ENCODE peak calls at places on chromosome 14, in eight cellular contexts. I, U, Y, M, Z, E, K and J are unnamed samples.
A peak's percentile ranks its signal among the peaks of the same experiment; 100 is the strongest.

GRCh38 chr14:35883677-35884293 is 57.6 kb downstream of the BRMS1L start:
- DNase-seq in I (no peak), U (no peak), Y (peak; percentile 18), M (no peak), Z (peak; percentile 18), E (no peak), K (no peak), J (no peak)

GRCh38 chr14:85090681-85091080 is 439.3 kb upstream of the FLRT2 start:
- DNase-seq in I (no peak), U (no peak), Y (no peak), M (no peak), Z (peak; percentile 1), E (no peak), K (no peak), J (no peak)

GRCh38 chr14:75090353-75090752 is 20.9 kb downstream of the ZC2HC1C start:
- DNase-seq in I (no peak), U (no peak), Y (no peak), M (no peak), Z (peak; percentile 66), E (no peak), K (no peak), J (no peak)

GRCh38 chr14:72075649-72076334 is 143.6 kb downstream of the RGS6 start:
- DNase-seq in I (no peak), U (no peak), Y (no peak), M (no peak), Z (no peak), E (no peak), K (no peak), J (no peak)

GRCh38 chr14:38210168-38210567 is 2.5 kb downstream of the SSTR1 start:
- DNase-seq in I (no peak), U (no peak), Y (no peak), M (no peak), Z (peak; percentile 86), E (no peak), K (no peak), J (no peak)

GRCh38 chr14:26252176-26252575 is 345.7 kb downstream of the NOVA1 start:
- DNase-seq in I (no peak), U (no peak), Y (no peak), M (no peak), Z (no peak), E (no peak), K (no peak), J (no peak)

GRCh38 chr14:60331201-60332045 is 82.4 kb downstream of the PPM1A start:
- DNase-seq in I (no peak), U (no peak), Y (peak; percentile 51), M (no peak), Z (peak; percentile 37), E (no peak), K (peak; percentile 74), J (peak; percentile 62)

GRCh38 chr14:41607119-41607785 is 576 bp downstream of the LRFN5 start:
- DNase-seq in I (no peak), U (no peak), Y (no peak), M (no peak), Z (no peak), E (no peak), K (no peak), J (no peak)

GRCh38 chr14:76574416-76574815 is 186.9 kb upstream of the VASH1 start:
- DNase-seq in I (no peak), U (no peak), Y (no peak), M (no peak), Z (no peak), E (no peak), K (no peak), J (no peak)

GRCh38 chr14:101480747-101481530 is 80.4 kb upstream of the DIO3 start:
- DNase-seq in I (no peak), U (peak; percentile 7), Y (no peak), M (no peak), Z (peak; percentile 82), E (peak; percentile 44), K (no peak), J (peak; percentile 2)

GRCh38 chr14:92647499-92648279 is 100.7 kb downstream of the LGMN start:
- DNase-seq in I (no peak), U (no peak), Y (no peak), M (no peak), Z (peak; percentile 59), E (no peak), K (no peak), J (no peak)

GRCh38 chr14:104359969-104360442 is 219.6 kb upstream of the C14orf180 start:
- DNase-seq in I (no peak), U (peak; percentile 10), Y (no peak), M (no peak), Z (no peak), E (no peak), K (no peak), J (no peak)

GRCh38 chr14:24607081-24607480 is 2.4 kb downstream of the GZMH start:
- DNase-seq in I (no peak), U (no peak), Y (no peak), M (no peak), Z (no peak), E (no peak), K (no peak), J (no peak)

GRCh38 chr14:90630407-90630806 is 185.8 kb downstream of the TTC7B start:
- DNase-seq in I (no peak), U (no peak), Y (no peak), M (no peak), Z (no peak), E (no peak), K (no peak), J (no peak)

GRCh38 chr14:77615231-77616132 is 955 bp downstream of the SPTLC2 start:
- DNase-seq in I (no peak), U (no peak), Y (no peak), M (no peak), Z (peak; percentile 56), E (no peak), K (no peak), J (peak; percentile 20)

GRCh38 chr14:30874120-30874998 is at the start of gene COCH:
- DNase-seq in I (no peak), U (peak; percentile 29), Y (no peak), M (no peak), Z (no peak), E (no peak), K (peak; percentile 47), J (peak; percentile 18)

GRCh38 chr14:84129028-84129427 is 1400.9 kb upstream of the FLRT2 start:
- DNase-seq in I (no peak), U (no peak), Y (no peak), M (no peak), Z (no peak), E (no peak), K (no peak), J (no peak)

GRCh38 chr14:78985668-78986073 is 815.5 kb downstream of the NRXN3 start:
- DNase-seq in I (peak; percentile 1), U (no peak), Y (peak; percentile 31), M (no peak), Z (no peak), E (no peak), K (no peak), J (no peak)

GRCh38 chr14:39488600-39488999 is 56.4 kb upstream of the FBXO33 start:
- DNase-seq in I (no peak), U (no peak), Y (peak; percentile 17), M (no peak), Z (peak; percentile 12), E (no peak), K (no peak), J (no peak)

DNA sequence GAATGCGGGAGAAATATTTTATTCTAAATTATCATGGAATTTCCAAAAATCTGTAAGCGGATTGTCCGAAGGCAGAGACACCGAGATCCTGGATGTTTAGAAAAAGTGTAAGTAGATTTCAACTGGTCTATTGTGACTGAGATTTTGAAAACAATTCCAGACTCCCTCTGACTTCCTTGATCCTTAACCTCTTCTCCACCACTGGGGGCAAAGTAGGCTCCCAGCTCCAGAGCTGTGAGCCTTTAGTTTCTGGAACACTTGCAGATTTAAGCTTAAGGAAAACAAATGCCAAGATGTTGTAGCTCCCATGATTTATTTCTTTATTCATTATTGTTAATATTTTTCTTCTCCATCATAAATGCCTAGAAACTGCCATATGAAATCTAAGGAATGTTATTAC is 1320.5 kb upstream of the SEL1L start:
- DNase-seq in I (no peak), U (no peak), Y (no peak), M (no peak), Z (no peak), E (no peak), K (no peak), J (no peak)
- TF ChIP-seq CTCF in I (no peak), U (no peak), Y (no peak), M (no peak), Z (no peak), E (no peak), K (no peak), J (no peak)

GRCh38 chr14:54502602-54503001 is 7.1 kb upstream of the CGRRF1 start:
- DNase-seq in I (no peak), U (no peak), Y (no peak), M (no peak), Z (peak; percentile 21), E (no peak), K (no peak), J (no peak)

GRCh38 chr14:54501423-54501822 is 8.3 kb upstream of the CGRRF1 start:
- DNase-seq in I (no peak), U (no peak), Y (no peak), M (no peak), Z (no peak), E (no peak), K (no peak), J (no peak)

GRCh38 chr14:54498579-54498978 is 9.8 kb upstream of the GMFB start:
- DNase-seq in I (no peak), U (no peak), Y (no peak), M (no peak), Z (no peak), E (no peak), K (no peak), J (no peak)

GRCh38 chr14:54500744-54501143 is 9.0 kb upstream of the CGRRF1 start:
- DNase-seq in I (no peak), U (no peak), Y (no peak), M (no peak), Z (no peak), E (no peak), K (no peak), J (no peak)

GRCh38 chr14:54503476-54503875 is 6.2 kb upstream of the CGRRF1 start:
- DNase-seq in I (no peak), U (no peak), Y (peak; percentile 46), M (no peak), Z (peak; percentile 47), E (no peak), K (no peak), J (no peak)
- TF ChIP-seq CTCF in I (peak; percentile 52), U (no peak), Y (peak; percentile 63), M (peak; percentile 62), Z (peak; percentile 52), E (peak; percentile 43), K (no peak), J (no peak)

GRCh38 chr14:74048291-74048690 is 29.1 kb downstream of the BBOF1 start:
- DNase-seq in I (no peak), U (no peak), Y (no peak), M (no peak), Z (peak; percentile 53), E (no peak), K (no peak), J (no peak)
- TF ChIP-seq CTCF in I (no peak), U (no peak), Y (peak; percentile 41), M (no peak), Z (peak; percentile 9), E (no peak), K (no peak), J (no peak)

DNA sequence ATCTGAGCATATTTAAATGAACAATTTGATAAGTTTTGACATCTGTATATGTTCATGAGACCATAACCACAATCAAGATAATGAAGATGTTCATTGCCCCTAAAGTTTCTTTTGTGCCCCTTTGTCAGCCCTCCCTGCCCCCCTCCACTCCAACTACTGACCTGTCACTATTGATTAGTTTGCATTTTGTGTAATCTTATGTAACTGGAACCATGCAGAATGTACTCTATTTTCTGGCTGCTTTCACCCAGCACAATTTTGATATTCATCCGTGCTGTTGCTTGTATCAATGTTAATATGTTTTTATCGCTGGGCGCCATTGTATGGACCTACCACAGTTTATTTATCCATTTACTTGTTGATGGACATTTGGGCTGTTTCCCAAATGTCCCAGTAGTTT is 38.7 kb downstream of the EML1 start:
- DNase-seq in I (no peak), U (no peak), Y (no peak), M (no peak), Z (no peak), E (no peak), K (no peak), J (no peak)
- TF ChIP-seq CTCF in I (no peak), U (no peak), Y (no peak), M (no peak), Z (no peak), E (no peak), K (no peak), J (no peak)